ENCODE peak calls at places on chromosomes 6 and 20, in ten cellular contexts. M is esophagus squamous epithelium, G is A549, C is lung, Q is prostate gland, I is H1, F is osteoblast, A is astrocyte, V is right lobe of liver, L is fibroblast of lung. X is an unnamed sample. For H3K4me1, the result is how much of the 10 kb centered on the place peaks cover.

GRCh38 chr20:23415555-23415954 is 5.7 kb downstream of the NAPB start:
- DNase-seq in L (no peak), G (no peak), A (no peak), C (no peak), M (no peak), I (no peak), V (no peak), F (no peak), Q (no peak), X (no peak)

GRCh38 chr6:3843379-3844096 is 5.6 kb upstream of the FAM50B start:
- DNase-seq in Q (no peak), F (peak), M (no peak), G (no peak), I (no peak), L (peak), C (no peak), A (peak), V (no peak), X (no peak)

GRCh38 chr6:109296971-109297372 is 85.3 kb downstream of the CD164 start:
- DNase-seq in G (no peak), L (no peak), I (no peak), Q (no peak), C (no peak), F (no peak), V (no peak), A (no peak), M (no peak), X (no peak)

GRCh38 chr6:10511477-10511876 is 9.7 kb upstream of the GCNT2 start:
- DNase-seq in Q (no peak), M (no peak), C (no peak), I (no peak), A (no peak), G (no peak), V (no peak), L (peak), F (no peak), X (no peak)

GRCh38 chr6:142683688-142684087 is 261.3 kb downstream of the HIVEP2 start:
- DNase-seq in C (no peak), F (no peak), Q (no peak), V (no peak), A (peak), I (no peak), M (no peak), G (no peak), L (peak), X (no peak)

GRCh38 chr20:44776977-44777376 is 31.3 kb downstream of the KCNK15 start:
- DNase-seq in F (no peak), C (no peak), I (no peak), V (no peak), A (peak), G (no peak), M (no peak), L (peak), Q (no peak), X (no peak)

GRCh38 chr20:4592316-4593148 is 129.2 kb upstream of the PRND start:
- DNase-seq in C (peak), G (peak), M (no peak), V (no peak), L (peak), Q (no peak), F (peak), A (no peak), I (no peak), X (peak)

GRCh38 chr6:142993977-142994376 is 49.0 kb upstream of the HIVEP2 start:
- DNase-seq in C (no peak), I (no peak), V (no peak), A (no peak), M (no peak), Q (no peak), F (no peak), G (no peak), L (no peak), X (no peak)

GRCh38 chr6:36912583-36912982 is 26.8 kb downstream of the C6orf89 start:
- DNase-seq in V (no peak), C (no peak), I (no peak), Q (peak), G (no peak), L (peak), F (peak), A (peak), M (no peak), X (peak)

GRCh38 chr20:63497946-63498935 is 642 bp downstream of the EEF1A2 start:
- DNase-seq in L (peak), V (peak), I (no peak), M (no peak), F (peak), C (no peak), G (peak), Q (no peak), A (peak), X (no peak)
- H3K4me1 ChIP-seq in L (under half), V (under half), I (under half), M (under half), F (under half), C (under half), G (under half), Q (under half), A (under half), X (under half)

GRCh38 chr20:59825944-59826759 is 107.3 kb downstream of the SYCP2 start:
- DNase-seq in C (peak), G (no peak), F (peak), I (no peak), Q (peak), M (no peak), A (no peak), L (no peak), V (peak), X (no peak)

GRCh38 chr20:59828478-59829414 is 104.7 kb downstream of the SYCP2 start:
- DNase-seq in L (no peak), M (no peak), I (no peak), G (no peak), Q (no peak), V (no peak), F (no peak), C (no peak), A (no peak), X (no peak)

GRCh38 chr20:59825563-59825920 is 107.9 kb downstream of the SYCP2 start:
- DNase-seq in A (no peak), G (no peak), V (no peak), C (no peak), L (no peak), Q (no peak), F (no peak), I (no peak), M (no peak), X (no peak)

GRCh38 chr20:59829415-59830106 is 103.9 kb downstream of the SYCP2 start:
- DNase-seq in Q (no peak), I (no peak), V (no peak), C (no peak), A (no peak), L (no peak), F (peak), M (no peak), G (no peak), X (no peak)

DNA sequence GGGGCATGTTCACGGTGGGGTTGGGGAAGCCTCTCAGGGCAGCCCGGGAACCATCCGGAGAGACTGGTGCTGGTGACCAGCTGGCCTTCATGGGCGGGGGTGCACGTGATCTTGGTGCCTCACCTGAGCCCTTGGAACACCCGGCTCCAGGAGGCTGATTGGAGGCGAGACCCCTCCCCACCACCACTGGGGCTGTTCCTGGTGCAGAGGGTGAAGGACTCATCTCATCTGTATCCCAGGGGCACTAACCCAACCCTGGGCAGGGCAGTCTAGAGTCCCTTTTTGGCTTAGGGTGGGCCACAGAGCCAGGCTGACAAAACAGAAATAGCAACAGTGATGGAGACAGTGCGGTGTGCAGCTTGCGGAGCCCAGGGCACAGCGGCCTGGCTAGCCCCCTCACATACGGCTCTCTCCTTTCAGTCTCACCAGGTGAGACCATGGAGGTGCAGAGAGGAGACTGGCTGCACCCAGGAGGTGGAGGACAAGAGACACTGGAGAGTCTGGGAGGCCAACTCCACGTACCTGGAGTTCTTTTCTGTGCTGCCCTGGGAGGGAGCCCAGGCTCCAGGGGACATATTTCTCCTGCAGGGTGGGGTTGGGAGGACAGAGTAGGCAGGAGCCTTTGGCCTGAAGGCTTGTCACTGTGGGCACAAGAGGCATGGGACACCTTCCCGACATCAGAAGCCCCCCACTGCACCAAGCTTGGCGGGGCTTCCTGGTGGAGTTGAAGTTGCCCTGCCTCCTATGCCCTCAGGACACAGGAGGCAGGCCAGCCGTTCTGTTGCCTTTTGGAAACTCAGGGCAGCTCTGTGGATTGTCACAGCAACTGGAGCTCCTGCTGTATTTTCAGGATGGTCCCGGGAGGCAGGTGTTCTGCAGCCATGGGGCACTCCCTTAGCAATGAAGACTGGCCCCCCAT is 106.0 kb downstream of the SYCP2 start:
- DNase-seq in G (no peak), M (no peak), A (no peak), V (no peak), L (no peak), Q (no peak), F (peak), I (no peak), C (no peak), X (no peak)
- H3K4me1 ChIP-seq in G (under half), M (under half), A (under half), V (under half), L (under half), Q (under half), F (under half), I (under half), C (under half), X (under half)

GRCh38 chr20:57618766-57619052 is 1.5 kb downstream of the ZBP1 start:
- DNase-seq in G (no peak), Q (no peak), C (peak), I (no peak), A (no peak), F (no peak), V (no peak), M (no peak), L (no peak), X (no peak)
- H3K4me1 ChIP-seq in G (under half), Q (under half), C (under half), I (under half), A (under half), F (under half), V (under half), M (under half), L (under half), X (half or more)

DNA sequence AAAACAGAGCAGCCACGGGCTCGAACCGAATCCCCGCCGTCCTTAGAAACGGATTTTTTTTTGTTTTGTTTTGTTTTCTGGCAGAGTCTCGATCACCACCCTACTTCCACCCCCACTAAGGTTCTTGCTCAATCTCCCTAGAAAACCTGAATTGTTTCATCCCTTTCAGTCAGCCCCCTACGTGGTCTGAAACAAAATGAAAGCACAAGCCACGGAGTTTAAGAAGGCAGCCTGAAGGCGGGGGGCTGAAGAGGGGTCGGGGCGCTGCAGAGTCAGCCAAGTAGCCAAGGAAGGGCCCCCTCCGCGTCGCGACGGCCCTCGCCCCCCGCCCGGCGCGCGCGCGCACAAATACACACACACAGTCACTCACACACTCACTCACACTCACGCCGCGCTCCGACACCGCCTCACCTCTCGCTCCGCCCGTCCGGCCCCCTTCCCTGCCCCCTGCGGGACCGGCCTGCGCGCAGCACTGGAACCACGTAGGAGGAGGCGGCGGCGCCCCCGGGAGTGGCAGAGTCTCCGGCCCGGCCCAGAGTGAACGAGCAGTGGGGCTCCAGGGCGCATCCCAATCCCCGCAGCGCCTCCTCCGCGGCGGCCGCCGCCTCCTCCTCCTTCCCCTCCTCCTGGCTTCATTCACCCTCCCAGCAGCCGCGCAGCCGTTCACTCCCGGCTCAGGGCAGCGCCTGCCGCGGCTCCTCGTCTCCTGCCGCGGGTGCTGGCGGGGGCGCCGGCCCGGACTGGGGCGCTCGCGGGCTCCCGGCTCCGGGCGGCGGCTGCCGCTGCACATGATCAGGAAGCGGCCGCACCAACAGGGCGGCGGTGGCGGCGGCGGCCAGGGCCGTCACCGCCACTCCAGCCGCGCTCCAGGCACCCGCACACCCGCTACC is 1.4 kb downstream of the ATXN1 start:
- DNase-seq in M (peak), G (peak), I (no peak), C (peak), Q (peak), F (peak), V (peak), A (peak), L (peak), X (peak)
- H3K4me1 ChIP-seq in M (under half), G (half or more), I (under half), C (under half), Q (under half), F (under half), V (under half), A (under half), L (under half), X (under half)